ENCODE peak calls at places on chromosomes 6 and 20, in four cellular contexts. One of them, this sample, is unnamed. For H3K9me1, the result is how much of the 10 kb centered on the place peaks cover.

GRCh38 chr20:19827818-19828217 is 69.8 kb downstream of the RIN2 start:
- DNase-seq in IMR-90: no peak
- DNase-seq in endothelial cell of umbilical vein: no peak
- DNase-seq in K562: no peak
- DNase-seq in this sample: no peak

GRCh38 chr6:80438728-80439127 is 332.3 kb downstream of the BCKDHB start:
- DNase-seq in K562: no peak
- DNase-seq in endothelial cell of umbilical vein: peak
- DNase-seq in IMR-90: peak
- DNase-seq in this sample: peak

GRCh38 chr6:43150051-43150751 is 20.9 kb upstream of the SRF start:
- DNase-seq in IMR-90: peak
- DNase-seq in endothelial cell of umbilical vein: peak
- DNase-seq in K562: no peak
- DNase-seq in this sample: no peak

GRCh38 chr20:1944345-1945099 is 49.3 kb downstream of the SIRPA start:
- DNase-seq in endothelial cell of umbilical vein: no peak
- DNase-seq in IMR-90: no peak
- DNase-seq in K562: no peak
- DNase-seq in this sample: no peak

GRCh38 chr6:35017461-35018183 is 123.5 kb downstream of the TCP11 start:
- DNase-seq in endothelial cell of umbilical vein: peak
- DNase-seq in K562: no peak
- DNase-seq in IMR-90: no peak
- DNase-seq in this sample: no peak

GRCh38 chr6:71965404-71965803 is 79.1 kb downstream of the RIMS1 start:
- DNase-seq in endothelial cell of umbilical vein: no peak
- DNase-seq in K562: no peak
- DNase-seq in IMR-90: no peak
- DNase-seq in this sample: no peak

GRCh38 chr20:53036992-53037391 is 64.8 kb downstream of the TSHZ2 start:
- DNase-seq in endothelial cell of umbilical vein: no peak
- DNase-seq in IMR-90: no peak
- DNase-seq in K562: no peak
- DNase-seq in this sample: no peak

GRCh38 chr6:134007077-134007476 is 45.3 kb downstream of the SLC2A12 start:
- DNase-seq in endothelial cell of umbilical vein: no peak
- DNase-seq in IMR-90: no peak
- DNase-seq in K562: no peak
- DNase-seq in this sample: no peak

GRCh38 chr20:15708984-15709598 is 864.2 kb downstream of the KIF16B start:
- DNase-seq in endothelial cell of umbilical vein: no peak
- DNase-seq in K562: peak
- DNase-seq in IMR-90: no peak
- DNase-seq in this sample: no peak

GRCh38 chr6:25830461-25830860 is 1.4 kb downstream of the SLC17A1 start:
- DNase-seq in K562: no peak
- DNase-seq in endothelial cell of umbilical vein: no peak
- DNase-seq in IMR-90: no peak
- DNase-seq in this sample: no peak

GRCh38 chr6:139778113-139778512 is 403.7 kb upstream of the CITED2 start:
- DNase-seq in K562: no peak
- DNase-seq in endothelial cell of umbilical vein: no peak
- DNase-seq in IMR-90: no peak
- DNase-seq in this sample: no peak

GRCh38 chr20:49925901-49926454 is 10.2 kb upstream of the RNF114 start:
- DNase-seq in endothelial cell of umbilical vein: no peak
- DNase-seq in IMR-90: no peak
- DNase-seq in K562: no peak
- DNase-seq in this sample: no peak

GRCh38 chr6:167933290-167933689 is 64.2 kb upstream of the KIF25 start:
- DNase-seq in endothelial cell of umbilical vein: peak
- DNase-seq in IMR-90: no peak
- DNase-seq in K562: no peak
- DNase-seq in this sample: no peak

GRCh38 chr6:122869437-122870024 is 80.5 kb downstream of the SMPDL3A start:
- DNase-seq in IMR-90: peak
- DNase-seq in K562: peak
- DNase-seq in endothelial cell of umbilical vein: peak
- DNase-seq in this sample: peak

GRCh38 chr20:41048475-41049242 is 20.0 kb downstream of the TOP1 start:
- DNase-seq in K562: no peak
- DNase-seq in endothelial cell of umbilical vein: no peak
- DNase-seq in IMR-90: no peak
- DNase-seq in this sample: no peak

GRCh38 chr6:946546-946945 is 253.6 kb upstream of the EXOC2 start:
- DNase-seq in endothelial cell of umbilical vein: no peak
- DNase-seq in K562: no peak
- DNase-seq in IMR-90: peak
- DNase-seq in this sample: no peak

GRCh38 chr6:154445417-154445816 is 65.1 kb downstream of the CNKSR3 start:
- DNase-seq in endothelial cell of umbilical vein: no peak
- DNase-seq in IMR-90: no peak
- DNase-seq in K562: no peak
- DNase-seq in this sample: no peak

GRCh38 chr6:57193177-57193576 is 21.1 kb downstream of the BAG2 start:
- DNase-seq in K562: no peak
- DNase-seq in IMR-90: peak
- DNase-seq in endothelial cell of umbilical vein: no peak
- DNase-seq in this sample: no peak

GRCh38 chr6:7418238-7418905 is 28.8 kb downstream of the RIOK1 start:
- DNase-seq in K562: no peak
- DNase-seq in endothelial cell of umbilical vein: no peak
- DNase-seq in IMR-90: peak
- DNase-seq in this sample: no peak

GRCh38 chr6:90008189-90008907 is 114.1 kb downstream of the GJA10 start:
- DNase-seq in IMR-90: no peak
- DNase-seq in endothelial cell of umbilical vein: no peak
- DNase-seq in K562: no peak
- DNase-seq in this sample: no peak

GRCh38 chr6:44966449-44967091 is 361.6 kb upstream of the RUNX2 start:
- DNase-seq in IMR-90: peak
- DNase-seq in K562: peak
- DNase-seq in endothelial cell of umbilical vein: peak
- DNase-seq in this sample: peak

GRCh38 chr20:53739799-53740785 is 146.5 kb upstream of the ZNF217 start:
- DNase-seq in IMR-90: peak
- DNase-seq in K562: peak
- DNase-seq in endothelial cell of umbilical vein: no peak
- DNase-seq in this sample: no peak

GRCh38 chr6:17035257-17035757 is 66.5 kb upstream of the STMND1 start:
- DNase-seq in K562: no peak
- DNase-seq in endothelial cell of umbilical vein: no peak
- DNase-seq in IMR-90: no peak
- DNase-seq in this sample: no peak

GRCh38 chr6:168226095-168226781 is 93.3 kb downstream of the DACT2 start:
- DNase-seq in endothelial cell of umbilical vein: no peak
- DNase-seq in K562: no peak
- DNase-seq in IMR-90: no peak
- DNase-seq in this sample: no peak

GRCh38 chr20:62344782-62345181 is 22.3 kb downstream of the LAMA5 start:
- DNase-seq in K562: no peak
- DNase-seq in IMR-90: peak
- DNase-seq in endothelial cell of umbilical vein: no peak
- DNase-seq in this sample: no peak

GRCh38 chr6:109738200-109738599 is 47.1 kb downstream of the FIG4 start:
- DNase-seq in K562: no peak
- DNase-seq in endothelial cell of umbilical vein: no peak
- DNase-seq in IMR-90: peak
- DNase-seq in this sample: no peak

GRCh38 chr6:70327036-70327435 is 24.2 kb upstream of the COL9A1 start:
- DNase-seq in IMR-90: no peak
- DNase-seq in endothelial cell of umbilical vein: no peak
- DNase-seq in K562: no peak
- DNase-seq in this sample: no peak

GRCh38 chr6:90329397-90330077 is 32.9 kb upstream of the BACH2 start:
- DNase-seq in IMR-90: no peak
- DNase-seq in endothelial cell of umbilical vein: no peak
- DNase-seq in K562: no peak
- DNase-seq in this sample: no peak

GRCh38 chr6:132009175-132009574 is 58.0 kb upstream of the CCN2 start:
- DNase-seq in endothelial cell of umbilical vein: no peak
- DNase-seq in K562: no peak
- DNase-seq in IMR-90: no peak
- DNase-seq in this sample: no peak

GRCh38 chr20:13873814-13874213 is 89.0 kb downstream of the NDUFAF5 start:
- DNase-seq in K562: no peak
- DNase-seq in endothelial cell of umbilical vein: no peak
- DNase-seq in IMR-90: no peak
- DNase-seq in this sample: no peak

GRCh38 chr6:97465877-97466710 is 183.1 kb upstream of the MMS22L start:
- DNase-seq in endothelial cell of umbilical vein: no peak
- DNase-seq in IMR-90: no peak
- DNase-seq in K562: no peak
- DNase-seq in this sample: no peak

GRCh38 chr6:134741193-134741521 is 208.7 kb downstream of the ALDH8A1 start:
- DNase-seq in IMR-90: no peak
- DNase-seq in K562: no peak
- DNase-seq in endothelial cell of umbilical vein: no peak
- DNase-seq in this sample: no peak

GRCh38 chr6:134176283-134176975 is 124.0 kb upstream of the SLC2A12 start:
- DNase-seq in K562: no peak
- DNase-seq in endothelial cell of umbilical vein: peak
- DNase-seq in IMR-90: peak
- DNase-seq in this sample: no peak

DNA sequence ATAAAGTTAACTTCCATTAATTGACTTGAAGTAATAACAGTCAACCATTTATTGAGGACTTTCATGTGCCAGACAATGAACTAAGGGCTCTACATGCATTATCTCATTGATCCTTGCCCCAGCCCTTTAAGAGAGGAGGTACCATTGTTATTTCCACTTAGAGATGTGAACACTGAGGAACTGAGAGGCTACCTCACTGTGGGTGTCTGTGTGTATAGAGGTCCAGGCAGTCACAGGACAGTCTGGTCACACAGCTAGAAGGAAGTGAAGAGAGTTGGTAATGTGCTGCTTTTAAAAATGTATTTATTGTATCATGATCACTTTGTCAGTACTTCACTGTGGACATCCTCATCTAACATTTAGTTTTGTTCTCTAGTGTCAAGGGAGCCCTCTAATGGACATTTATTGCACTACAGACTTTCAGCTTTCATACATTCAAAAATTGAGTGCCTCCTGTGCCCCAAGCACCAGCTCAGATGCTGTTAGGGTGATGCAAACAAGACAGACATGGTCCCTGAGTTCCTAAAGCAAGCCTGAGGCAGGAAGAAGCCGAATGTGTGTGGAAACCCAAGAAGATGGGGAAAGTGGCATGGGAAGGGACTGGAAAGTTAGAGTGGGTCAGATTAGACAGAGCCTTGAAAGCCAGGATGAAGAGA is 122.9 kb downstream of the SLC16A10 start:
- DNase-seq in endothelial cell of umbilical vein: peak
- DNase-seq in IMR-90: peak
- DNase-seq in K562: peak
- DNase-seq in this sample: no peak
- TF ChIP-seq CTCF in endothelial cell of umbilical vein: peak
- TF ChIP-seq CTCF in IMR-90: peak
- TF ChIP-seq CTCF in K562: peak
- TF ChIP-seq CTCF in this sample: peak

DNA sequence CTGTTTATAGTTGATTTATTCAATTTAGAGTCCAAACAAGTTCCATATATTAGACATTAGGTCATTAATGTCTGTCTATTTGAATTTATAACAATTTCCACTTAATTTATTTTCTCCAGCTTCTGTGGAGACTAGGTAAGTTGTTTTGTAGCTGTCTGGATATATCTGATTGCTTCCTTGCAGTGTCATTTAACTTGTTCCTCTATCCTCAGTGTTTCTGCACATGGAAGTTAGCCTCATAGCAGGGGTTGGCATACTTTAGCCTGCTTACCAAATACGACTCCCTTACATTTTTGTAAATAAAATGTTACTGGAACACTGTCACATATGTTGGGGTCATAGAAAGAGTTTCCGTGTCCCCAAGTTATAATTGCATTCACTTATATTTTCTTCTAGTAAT is 216.1 kb downstream of the ESR1 start:
- DNase-seq in endothelial cell of umbilical vein: no peak
- DNase-seq in IMR-90: no peak
- DNase-seq in K562: no peak
- DNase-seq in this sample: no peak
- H3K9me1 ChIP-seq in endothelial cell of umbilical vein: under half
- H3K9me1 ChIP-seq in IMR-90: under half
- H3K9me1 ChIP-seq in K562: under half
- H3K9me1 ChIP-seq in this sample: under half

DNA sequence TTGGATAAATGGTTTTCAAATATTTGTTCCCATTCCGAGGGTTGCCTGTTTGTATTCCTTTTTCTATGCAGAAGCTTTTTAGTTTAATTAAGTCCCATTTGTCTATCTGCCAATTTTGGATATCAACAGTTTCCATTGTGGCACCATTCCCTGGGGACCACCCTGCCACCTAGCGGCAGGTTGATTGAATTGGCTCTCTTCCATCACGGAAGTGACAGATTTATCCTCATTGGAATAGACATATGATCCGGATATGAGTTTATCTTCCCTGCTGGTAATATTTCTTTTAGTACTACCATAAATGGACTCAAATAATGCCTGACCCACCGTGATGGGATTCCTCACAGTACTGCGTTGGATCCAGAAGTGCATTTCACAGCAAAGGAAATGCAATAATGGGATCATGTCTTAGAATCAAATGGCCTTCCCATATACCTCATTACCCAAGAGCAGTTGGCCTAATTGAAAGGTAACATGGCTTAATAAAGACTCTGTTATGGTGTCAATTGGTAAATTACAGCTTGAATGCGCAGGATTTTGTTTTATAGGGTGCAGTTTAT is 327.0 kb downstream of the BMP2 start:
- DNase-seq in IMR-90: peak
- DNase-seq in endothelial cell of umbilical vein: peak
- DNase-seq in K562: peak
- DNase-seq in this sample: no peak
- TF ChIP-seq CTCF in IMR-90: peak
- TF ChIP-seq CTCF in endothelial cell of umbilical vein: peak
- TF ChIP-seq CTCF in K562: peak
- TF ChIP-seq CTCF in this sample: peak

GRCh38 chr6:151412905-151413304 is 21.5 kb upstream of the ZBTB2 start:
- DNase-seq in K562: no peak
- DNase-seq in IMR-90: no peak
- DNase-seq in endothelial cell of umbilical vein: no peak
- DNase-seq in this sample: no peak
- H3K9me1 ChIP-seq in K562: under half
- H3K9me1 ChIP-seq in IMR-90: under half
- H3K9me1 ChIP-seq in endothelial cell of umbilical vein: under half
- H3K9me1 ChIP-seq in this sample: under half

GRCh38 chr6:28531479-28532128 is 5.9 kb downstream of the GPX5 start:
- DNase-seq in endothelial cell of umbilical vein: no peak
- DNase-seq in IMR-90: no peak
- DNase-seq in K562: peak
- DNase-seq in this sample: no peak
- TF ChIP-seq CTCF in endothelial cell of umbilical vein: no peak
- TF ChIP-seq CTCF in IMR-90: no peak
- TF ChIP-seq CTCF in K562: peak
- TF ChIP-seq CTCF in this sample: no peak

GRCh38 chr6:77773157-77773822 is 120.5 kb downstream of the MEI4 start:
- DNase-seq in K562: no peak
- DNase-seq in endothelial cell of umbilical vein: no peak
- DNase-seq in IMR-90: no peak
- DNase-seq in this sample: no peak
- H3K9me1 ChIP-seq in K562: under half
- H3K9me1 ChIP-seq in endothelial cell of umbilical vein: under half
- H3K9me1 ChIP-seq in IMR-90: under half
- H3K9me1 ChIP-seq in this sample: under half

This sample was measured in keratinocyte.